ENCODE peak calls at places on chromosomes 3 and 15, in four cellular contexts. One of them, this sample, is unnamed.

GRCh38 chr3:114272271-114272670 is 21.6 kb upstream of the TIGIT start:
- DNase-seq in SK-N-SH: no peak
- DNase-seq in heart right ventricle: no peak
- DNase-seq in mesendoderm: no peak
- DNase-seq in this sample: no peak

GRCh38 chr15:92949604-92950249 is 49.6 kb downstream of the CHD2 start:
- DNase-seq in SK-N-SH: no peak
- DNase-seq in heart right ventricle: no peak
- DNase-seq in mesendoderm: peak; percentile 22
- DNase-seq in this sample: no peak

GRCh38 chr3:116446037-116446436 is 750 bp upstream of the LSAMP start:
- DNase-seq in SK-N-SH: no peak
- DNase-seq in heart right ventricle: no peak
- DNase-seq in mesendoderm: no peak
- DNase-seq in this sample: no peak

GRCh38 chr3:51382947-51383578 is 2.0 kb upstream of the MANF start:
- DNase-seq in SK-N-SH: no peak
- DNase-seq in heart right ventricle: no peak
- DNase-seq in mesendoderm: no peak
- DNase-seq in this sample: no peak

GRCh38 chr15:87348746-87349145 is 907.8 kb downstream of the NTRK3 start:
- DNase-seq in SK-N-SH: no peak
- DNase-seq in heart right ventricle: no peak
- DNase-seq in mesendoderm: peak; percentile 92
- DNase-seq in this sample: no peak

GRCh38 chr3:194328080-194328571 is 23.0 kb downstream of the CPN2 start:
- DNase-seq in SK-N-SH: peak; percentile 56
- DNase-seq in heart right ventricle: no peak
- DNase-seq in mesendoderm: no peak
- DNase-seq in this sample: peak; percentile 73

GRCh38 chr15:101499863-101500713 is 10.6 kb upstream of the PCSK6 start:
- DNase-seq in SK-N-SH: no peak
- DNase-seq in heart right ventricle: peak; percentile 70
- DNase-seq in mesendoderm: no peak
- DNase-seq in this sample: peak; percentile 13

GRCh38 chr15:85771781-85772445 is 22.8 kb downstream of the KLHL25 start:
- DNase-seq in SK-N-SH: no peak
- DNase-seq in heart right ventricle: no peak
- DNase-seq in mesendoderm: no peak
- DNase-seq in this sample: peak; percentile 36

GRCh38 chr3:41200669-41201021 is 1.3 kb downstream of the CTNNB1 start:
- DNase-seq in SK-N-SH: no peak
- DNase-seq in heart right ventricle: peak; percentile 14
- DNase-seq in mesendoderm: peak; percentile 55
- DNase-seq in this sample: peak; percentile 15

GRCh38 chr3:156834435-156834834 is 8.3 kb downstream of the LEKR1 start:
- DNase-seq in SK-N-SH: no peak
- DNase-seq in heart right ventricle: no peak
- DNase-seq in mesendoderm: no peak
- DNase-seq in this sample: no peak

GRCh38 chr15:32029409-32029861 is 880 bp upstream of the CHRNA7 start:
- DNase-seq in SK-N-SH: peak; percentile 80
- DNase-seq in heart right ventricle: no peak
- DNase-seq in mesendoderm: peak; percentile 67
- DNase-seq in this sample: peak; percentile 68

DNA sequence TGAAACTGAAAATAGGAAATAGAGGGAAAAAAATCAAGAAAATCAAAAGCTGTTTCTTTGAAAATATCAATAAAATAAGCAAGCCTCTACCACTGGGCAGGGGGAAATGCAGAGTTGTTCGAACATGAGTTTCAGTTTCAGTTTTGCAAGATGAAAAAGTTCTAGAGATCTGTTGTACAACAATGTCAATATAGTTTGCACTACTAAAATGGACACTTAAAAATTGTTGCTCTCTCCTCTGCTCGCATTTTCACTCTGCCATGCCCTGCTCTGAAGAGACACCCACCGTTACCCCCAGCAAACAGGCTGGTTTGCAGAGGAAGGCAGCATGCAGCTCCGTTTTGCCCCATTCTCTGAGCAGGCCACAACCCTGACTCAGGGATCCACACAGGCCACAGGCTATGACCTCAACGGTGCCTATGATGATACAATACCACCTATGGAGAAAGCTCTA is 64.5 kb downstream of the ZNF148 start:
- DNase-seq in SK-N-SH: no peak
- DNase-seq in heart right ventricle: no peak
- DNase-seq in mesendoderm: peak; percentile 2
- DNase-seq in this sample: peak; percentile 10
- H3K4me3 ChIP-seq in SK-N-SH: no peak overlapping the region
- H3K4me3 ChIP-seq in heart right ventricle: no peak overlapping the region
- H3K4me3 ChIP-seq in mesendoderm: no peak overlapping the region
- H3K4me3 ChIP-seq in this sample: no peak overlapping the region

GRCh38 chr3:126903521-126903920 is 79.4 kb upstream of the PLXNA1 start:
- DNase-seq in SK-N-SH: no peak
- DNase-seq in heart right ventricle: no peak
- DNase-seq in mesendoderm: no peak
- DNase-seq in this sample: no peak
- H3K36me3 ChIP-seq in SK-N-SH: no peaks in the 10 kb centered on the region
- H3K36me3 ChIP-seq in heart right ventricle: no peaks in the 10 kb centered on the region
- H3K36me3 ChIP-seq in mesendoderm: no peaks in the 10 kb centered on the region
- H3K36me3 ChIP-seq in this sample: no peaks in the 10 kb centered on the region

GRCh38 chr15:52796228-52796521 is 6.0 kb upstream of the ONECUT1 start:
- DNase-seq in SK-N-SH: no peak
- DNase-seq in heart right ventricle: no peak
- DNase-seq in mesendoderm: no peak
- DNase-seq in this sample: peak; percentile 32
- H3K27me3 ChIP-seq in SK-N-SH: peaks cover 97% of the 10 kb centered on the region
- H3K27me3 ChIP-seq in heart right ventricle: peaks cover 90% of the 10 kb centered on the region
- H3K27me3 ChIP-seq in mesendoderm: peaks cover 71% of the 10 kb centered on the region
- H3K27me3 ChIP-seq in this sample: peaks cover 98% of the 10 kb centered on the region

DNA sequence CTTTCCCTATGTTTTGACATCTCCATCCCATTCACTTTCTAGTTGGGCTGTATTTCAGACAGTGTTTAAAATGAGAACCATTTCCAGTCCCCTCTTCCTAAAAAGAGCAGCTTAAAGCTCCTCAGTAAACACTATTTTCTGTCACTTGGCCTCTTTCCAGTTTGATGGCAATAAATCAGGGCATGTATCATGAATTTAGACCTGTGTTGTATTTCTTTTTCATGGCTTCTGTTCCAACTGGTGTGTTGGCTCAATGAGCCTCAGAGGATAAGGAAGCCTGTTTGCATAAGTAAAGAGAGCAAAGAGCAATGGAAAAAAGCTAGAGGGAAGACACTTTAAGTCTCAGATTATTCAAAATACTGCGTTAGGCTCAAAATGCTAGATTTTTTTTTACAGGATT is 7.2 kb downstream of the CCDC80 start:
- DNase-seq in SK-N-SH: no peak
- DNase-seq in heart right ventricle: no peak
- DNase-seq in mesendoderm: no peak
- DNase-seq in this sample: no peak
- H3K4me3 ChIP-seq in SK-N-SH: peak overlapping the region; percentile 77
- H3K4me3 ChIP-seq in heart right ventricle: no peak overlapping the region
- H3K4me3 ChIP-seq in mesendoderm: no peak overlapping the region
- H3K4me3 ChIP-seq in this sample: no peak overlapping the region

GRCh38 chr3:5201536-5201935 is 14.0 kb downstream of the EDEM1 start:
- DNase-seq in SK-N-SH: peak; percentile 49
- DNase-seq in heart right ventricle: no peak
- DNase-seq in mesendoderm: no peak
- DNase-seq in this sample: no peak

GRCh38 chr3:5210926-5211325 is 23.4 kb downstream of the EDEM1 start:
- DNase-seq in SK-N-SH: no peak
- DNase-seq in heart right ventricle: no peak
- DNase-seq in mesendoderm: no peak
- DNase-seq in this sample: no peak

GRCh38 chr3:5202267-5202666 is 14.8 kb downstream of the EDEM1 start:
- DNase-seq in SK-N-SH: no peak
- DNase-seq in heart right ventricle: no peak
- DNase-seq in mesendoderm: no peak
- DNase-seq in this sample: no peak

DNA sequence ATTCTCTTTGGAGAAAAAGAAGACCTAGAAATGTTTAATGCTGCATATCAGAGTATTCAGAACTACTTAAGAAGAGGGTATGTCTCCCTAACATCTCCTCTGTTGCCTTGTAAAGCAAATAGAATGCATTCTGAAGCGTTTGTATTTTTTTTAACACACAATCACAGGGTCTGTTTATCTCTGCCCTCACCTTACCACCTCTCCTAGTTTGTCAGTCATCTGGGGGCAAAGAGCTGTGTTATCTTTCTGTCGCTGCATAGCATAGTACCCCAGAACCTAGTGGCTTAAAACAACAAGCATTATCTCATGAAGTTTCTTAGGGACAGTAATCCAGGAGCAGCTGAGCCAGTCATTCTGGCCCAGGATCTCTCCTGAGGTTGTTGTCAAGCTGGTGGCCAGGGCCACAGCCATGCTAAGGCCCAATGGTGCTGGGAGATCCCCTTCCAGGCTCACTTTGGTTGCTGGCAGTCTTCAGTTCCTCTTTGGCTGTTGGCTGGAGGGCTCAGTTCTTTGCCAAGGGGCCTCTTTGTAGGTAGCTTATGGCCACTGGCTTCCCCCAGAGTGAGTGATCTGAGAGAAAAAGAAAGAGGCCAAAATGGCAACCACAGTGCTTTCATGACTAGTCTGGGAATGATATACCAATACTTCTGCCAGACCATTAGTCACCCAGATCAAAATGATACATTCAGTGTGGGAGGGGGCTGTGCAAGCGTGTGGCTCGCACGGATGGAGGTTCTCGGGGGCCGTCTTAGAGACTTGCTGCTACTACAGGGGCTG is 17.8 kb downstream of the EDEM1 start:
- DNase-seq in SK-N-SH: no peak
- DNase-seq in heart right ventricle: no peak
- DNase-seq in mesendoderm: no peak
- DNase-seq in this sample: no peak
- H3K36me3 ChIP-seq in SK-N-SH: peaks cover 77% of the 10 kb centered on the region
- H3K36me3 ChIP-seq in heart right ventricle: peaks cover 14% of the 10 kb centered on the region
- H3K36me3 ChIP-seq in mesendoderm: peaks cover 15% of the 10 kb centered on the region
- H3K36me3 ChIP-seq in this sample: peaks cover 16% of the 10 kb centered on the region

This sample was measured in H7.